ENCODE peak calls at places on chromosomes 7 and 10, in four cellular contexts. X is suprapubic skin, U is K562, F is left lung. A is an unnamed sample.
A peak's percentile ranks its signal among the peaks of the same experiment; 100 is the strongest.

GRCh38 chr7:2231992-2232765 is 566 bp downstream of the MAD1L1 start:
- DNase-seq in X (no peak), U (peak; percentile 22), F (no peak), A (no peak)

GRCh38 chr10:625335-625699 is 64.2 kb downstream of the DIP2C start:
- DNase-seq in X (no peak), U (no peak), F (no peak), A (no peak)

GRCh38 chr10:55485827-55486226 is 684.8 kb upstream of the PCDH15 start:
- DNase-seq in X (no peak), U (no peak), F (no peak), A (no peak)

GRCh38 chr7:99014113-99014985 is 129.6 kb downstream of the SMURF1 start:
- DNase-seq in X (peak; percentile 51), U (no peak), F (no peak), A (no peak)

GRCh38 chr10:102001435-102002068 is 54.4 kb downstream of the ARMH3 start:
- DNase-seq in X (no peak), U (no peak), F (no peak), A (no peak)

GRCh38 chr10:26486985-26487850 is 49.1 kb downstream of the APBB1IP start:
- DNase-seq in X (no peak), U (no peak), F (no peak), A (peak; percentile 61)

GRCh38 chr7:128843938-128844621 is 13.9 kb downstream of the FLNC start:
- DNase-seq in X (no peak), U (no peak), F (no peak), A (no peak)

GRCh38 chr10:24962998-24963397 is 10.6 kb upstream of the PRTFDC1 start:
- DNase-seq in X (no peak), U (peak; percentile 40), F (no peak), A (no peak)

DNA sequence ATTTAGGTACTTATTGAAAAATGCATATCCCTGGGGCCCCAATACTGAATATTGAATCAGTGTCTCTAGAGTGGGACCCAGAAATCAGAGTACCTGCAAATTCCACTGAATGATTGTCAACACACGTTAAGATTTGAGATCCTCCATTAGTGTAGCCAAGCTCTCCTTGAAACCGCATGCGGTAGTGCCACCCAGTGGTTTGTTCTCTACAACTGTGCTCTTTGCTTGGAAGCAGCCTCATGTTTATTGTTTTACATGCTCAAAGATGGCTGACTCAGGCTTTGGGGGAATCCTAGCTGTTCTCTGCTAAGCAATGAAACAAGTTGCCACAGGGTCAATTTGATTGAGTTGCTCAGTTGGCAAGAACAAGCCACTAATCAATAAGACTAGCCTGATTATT is 340.2 kb upstream of the CELF2 start:
- DNase-seq in X (peak; percentile 62), U (peak; percentile 12), F (peak; percentile 45), A (no peak)
- TF ChIP-seq CTCF in X (peak; percentile 24), U (no peak), F (peak; percentile 50), A (no peak)

DNA sequence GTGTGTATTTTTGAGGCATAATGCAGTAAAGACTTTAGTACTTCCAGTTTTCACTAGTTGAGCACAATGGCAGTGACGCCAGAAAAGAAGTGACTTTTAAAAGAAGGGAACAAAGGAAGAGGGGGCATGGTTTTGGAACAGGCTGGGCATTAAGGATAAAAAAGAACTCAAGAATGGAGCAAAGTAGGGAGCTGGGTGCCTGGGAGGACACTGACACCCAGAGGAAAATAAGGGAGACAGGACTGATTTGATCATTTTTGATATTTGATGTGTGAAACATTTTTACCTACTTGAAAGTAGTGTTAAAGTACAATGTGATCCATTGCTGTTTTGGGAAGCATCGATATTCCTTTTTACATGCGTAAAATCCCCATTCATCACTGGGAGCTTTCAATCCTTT is 85.4 kb downstream of the ADAM12 start:
- DNase-seq in X (no peak), U (no peak), F (no peak), A (no peak)
- TF ChIP-seq CTCF in X (no peak), U (no peak), F (no peak), A (no peak)

DNA sequence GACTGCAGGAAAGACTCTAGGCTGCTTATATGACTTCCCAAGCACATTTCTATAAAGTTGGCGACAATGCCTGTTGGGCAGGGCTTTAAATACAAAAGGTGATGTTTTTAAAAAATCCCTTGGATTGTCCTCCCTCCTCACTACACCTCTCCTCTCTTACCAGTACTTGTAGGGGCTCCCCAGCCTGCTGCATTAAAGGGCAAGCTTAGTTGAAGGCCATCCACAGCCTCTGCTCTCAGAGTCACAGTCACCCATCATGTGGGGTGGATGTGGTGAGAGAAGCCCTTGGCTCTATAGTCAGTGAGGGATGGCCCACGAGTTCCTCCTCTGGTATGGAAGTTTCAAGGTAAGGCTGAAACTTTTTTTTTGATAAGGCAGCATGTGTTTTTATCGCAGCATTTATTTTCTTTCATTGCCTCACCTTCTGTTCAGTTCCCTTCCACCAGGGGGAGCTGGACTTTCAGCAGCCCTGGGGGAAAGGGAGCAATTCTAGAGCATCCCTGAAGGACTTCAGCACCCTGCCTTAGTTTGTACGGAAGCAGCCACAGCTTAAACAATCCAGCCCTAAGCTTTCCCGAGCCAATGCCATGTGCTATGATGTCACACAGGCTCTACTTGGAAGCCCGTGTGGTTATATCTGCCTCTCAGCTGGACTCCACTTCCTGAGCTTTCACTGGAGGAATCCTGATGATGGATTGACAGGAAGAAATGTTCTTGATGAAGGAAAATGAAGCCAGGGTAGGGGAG is 131.9 kb downstream of the CALCR start:
- DNase-seq in X (no peak), U (peak; percentile 68), F (no peak), A (no peak)
- TF ChIP-seq CTCF in X (no peak), U (peak; percentile 71), F (peak; percentile 52), A (peak; percentile 52)

GRCh38 chr10:22170582-22170981 is 47.2 kb downstream of the EBLN1 start:
- DNase-seq in X (no peak), U (no peak), F (no peak), A (no peak)

GRCh38 chr10:22174442-22174841 is 43.4 kb downstream of the EBLN1 start:
- DNase-seq in X (no peak), U (no peak), F (no peak), A (no peak)

GRCh38 chr10:22171131-22171530 is 46.7 kb downstream of the EBLN1 start:
- DNase-seq in X (no peak), U (no peak), F (no peak), A (no peak)
- TF ChIP-seq CTCF in X (no peak), U (no peak), F (no peak), A (no peak)

GRCh38 chr7:55309040-55309991 is 55.8 kb upstream of the LANCL2 start:
- DNase-seq in X (no peak), U (no peak), F (no peak), A (peak; percentile 71)

GRCh38 chr7:55305130-55305529 is 60.0 kb upstream of the LANCL2 start:
- DNase-seq in X (no peak), U (no peak), F (no peak), A (no peak)

GRCh38 chr7:55306331-55306730 is 58.8 kb upstream of the LANCL2 start:
- DNase-seq in X (no peak), U (no peak), F (no peak), A (no peak)

GRCh38 chr7:55308186-55308929 is 56.8 kb upstream of the LANCL2 start:
- DNase-seq in X (no peak), U (no peak), F (no peak), A (no peak)

GRCh38 chr7:55307123-55307916 is 57.8 kb upstream of the LANCL2 start:
- DNase-seq in X (no peak), U (no peak), F (no peak), A (no peak)
- TF ChIP-seq CTCF in X (no peak), U (no peak), F (no peak), A (no peak)

GRCh38 chr10:11853468-11853867 is 30.3 kb downstream of the PROSER2 start:
- DNase-seq in X (no peak), U (peak; percentile 26), F (no peak), A (no peak)
- TF ChIP-seq CTCF in X (no peak), U (peak; percentile 54), F (no peak), A (no peak)

DNA sequence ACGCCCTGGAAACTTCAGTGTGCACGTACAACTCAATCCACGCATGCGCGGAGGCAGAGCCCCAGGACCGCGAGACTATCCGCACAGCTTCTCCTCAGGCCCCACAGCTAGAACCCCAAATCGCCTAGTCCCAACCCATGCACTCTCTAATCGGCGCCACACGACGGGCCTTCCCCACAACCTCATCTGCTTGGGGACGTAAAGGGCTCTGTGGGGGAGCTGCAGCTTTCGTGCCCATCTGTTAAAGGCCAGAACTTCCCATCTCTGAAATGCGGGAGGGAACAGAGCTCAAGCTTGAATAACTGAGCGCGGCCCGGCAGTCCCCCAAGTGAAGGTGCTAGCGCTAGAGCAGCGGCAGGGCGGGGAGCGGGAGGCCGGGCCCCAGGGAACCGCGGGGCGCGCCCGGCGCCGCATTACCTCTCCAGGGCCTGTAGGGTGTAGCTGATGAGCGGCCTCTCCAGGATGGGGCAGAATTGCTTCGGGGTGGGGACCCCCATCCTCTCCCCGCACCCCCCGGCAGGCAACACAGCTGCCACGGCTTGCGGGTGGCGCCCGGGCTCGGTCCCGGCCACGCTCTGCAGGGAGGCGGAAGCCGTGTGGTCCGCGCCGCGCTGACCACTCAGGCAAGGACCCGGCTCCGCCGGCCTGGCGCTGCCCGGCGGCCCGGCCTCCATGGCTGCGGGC is 547 bp downstream of the CRPPA start:
- DNase-seq in X (peak; percentile 89), U (peak; percentile 97), F (peak; percentile 90), A (peak; percentile 75)
- TF ChIP-seq CTCF in X (peak; percentile 16), U (peak; percentile 73), F (peak; percentile 39), A (peak; percentile 14)

DNA sequence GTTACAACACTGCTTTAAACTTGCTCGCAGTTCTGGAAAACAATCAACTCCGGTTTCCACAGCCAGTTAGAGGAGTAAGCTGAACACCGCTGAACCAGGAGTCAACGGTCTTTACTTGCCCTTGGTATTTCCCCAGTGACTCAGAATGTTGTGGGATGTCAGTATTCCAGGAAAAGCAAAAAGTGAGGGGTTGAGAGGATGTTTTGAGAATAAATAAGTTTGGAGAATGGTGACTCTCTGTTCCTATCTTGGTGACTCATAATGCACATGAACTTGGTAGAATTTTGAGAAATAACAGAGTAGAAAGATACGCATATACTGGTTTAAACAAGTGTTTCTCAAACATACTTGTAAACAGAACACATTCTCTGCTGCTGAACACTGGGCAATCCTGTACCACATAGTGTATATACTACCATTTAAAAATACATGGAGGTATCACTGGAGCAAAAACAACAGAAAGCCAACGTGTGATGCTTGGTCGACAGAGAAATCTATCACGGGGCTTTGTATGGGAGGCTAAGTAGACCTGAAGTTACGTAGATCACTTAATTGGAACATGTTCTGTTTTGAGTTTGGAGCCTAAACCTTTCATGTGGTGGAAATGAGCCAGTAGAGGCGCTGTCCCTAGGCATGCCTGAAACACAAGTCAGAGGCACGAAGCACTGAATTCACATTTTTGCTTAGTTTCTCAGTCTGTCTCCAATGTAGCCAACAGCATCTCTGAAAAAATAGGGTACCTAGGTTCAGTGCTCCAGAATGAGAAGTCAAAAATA is 534.3 kb downstream of the PARD3 start:
- DNase-seq in X (no peak), U (peak; percentile 21), F (no peak), A (no peak)
- TF ChIP-seq CTCF in X (no peak), U (peak; percentile 35), F (no peak), A (no peak)